ENCODE peak calls at places on chromosome 22, in four cellular contexts. O is MCF 10A, I is tibial nerve, H is pancreas. F is an unnamed sample.

GRCh38 chr22:36318442-36318841 is 65.5 kb downstream of the APOL1 start:
- DNase-seq in O (no peak), I (no peak), H (peak), F (no peak)

GRCh38 chr22:41968601-41969000 is 642 bp upstream of the SEPTIN3 start:
- DNase-seq in O (no peak), I (no peak), H (no peak), F (no peak)

GRCh38 chr22:38191746-38192474 is 9.9 kb upstream of the MAFF start:
- DNase-seq in O (no peak), I (no peak), H (no peak), F (no peak)

GRCh38 chr22:37809672-37810333 is 2.1 kb downstream of the GCAT start:
- DNase-seq in O (no peak), I (no peak), H (peak), F (no peak)

GRCh38 chr22:33210129-33210784 is 152.1 kb upstream of the SYN3 start:
- DNase-seq in O (peak), I (no peak), H (peak), F (peak)

GRCh38 chr22:50695421-50696250 is 23.0 kb downstream of the SHANK3 start:
- DNase-seq in O (peak), I (no peak), H (no peak), F (no peak)

GRCh38 chr22:37419916-37420655 is 7.2 kb downstream of the ELFN2 start:
- DNase-seq in O (peak), I (no peak), H (peak), F (no peak)

GRCh38 chr22:32603651-32604540 is 129.3 kb downstream of the FBXO7 start:
- DNase-seq in O (no peak), I (no peak), H (no peak), F (no peak)

GRCh38 chr22:41969110-41969646 is at the start of gene SEPTIN3:
- DNase-seq in O (no peak), I (no peak), H (no peak), F (no peak)

GRCh38 chr22:36323182-36323854 is 64.4 kb downstream of the MYH9 start:
- DNase-seq in O (no peak), I (peak), H (peak), F (no peak)

DNA sequence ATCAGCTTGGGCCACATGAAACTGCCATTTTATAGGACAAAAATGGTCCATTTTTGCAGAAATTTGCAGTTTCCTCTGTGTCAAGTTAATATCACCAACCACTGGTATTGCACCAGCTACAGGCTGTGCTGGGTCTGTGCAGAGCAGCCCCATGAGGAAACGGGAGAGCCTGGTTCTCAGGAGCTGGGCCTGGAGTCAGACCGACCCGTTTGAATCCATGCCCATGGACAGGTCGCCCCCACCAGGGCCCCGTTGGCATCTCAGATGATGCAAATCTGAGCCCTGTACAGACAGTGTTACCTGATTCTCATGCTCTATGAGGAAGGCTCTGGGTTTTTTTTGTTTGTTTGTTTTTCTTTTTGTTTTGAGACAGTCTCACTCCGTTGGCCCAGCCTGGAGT is 9.8 kb upstream of the SEC14L6 start:
- DNase-seq in O (no peak), I (no peak), H (no peak), F (no peak)
- TF ChIP-seq CTCF in O (no peak), I (no peak), H (no peak), F (no peak)

DNA sequence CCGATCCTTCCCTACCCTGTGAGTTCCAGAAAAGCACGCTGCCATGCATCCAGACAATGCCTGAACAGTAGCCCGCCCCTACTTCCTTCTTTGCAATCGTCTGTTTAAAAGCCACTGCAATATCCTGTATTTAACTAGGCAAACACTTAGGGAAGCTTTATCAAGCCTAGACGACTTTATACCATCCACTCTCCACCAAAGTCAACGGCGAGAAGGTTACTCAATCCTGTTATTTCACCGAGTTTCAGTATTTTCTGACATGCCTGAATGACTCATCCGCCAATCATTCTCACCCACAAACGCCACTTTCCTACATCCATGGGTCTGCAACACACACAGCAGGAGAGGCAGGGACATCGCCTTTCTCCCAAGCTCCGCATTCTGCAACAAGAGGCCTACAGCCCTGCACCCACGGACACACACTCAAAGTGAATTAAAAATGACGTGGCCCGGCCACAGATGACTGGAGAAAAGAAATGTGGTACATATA is 9.3 kb downstream of the CELSR1 start:
- DNase-seq in O (peak), I (no peak), H (no peak), F (no peak)
- TF ChIP-seq CTCF in O (no peak), I (no peak), H (no peak), F (no peak)

DNA sequence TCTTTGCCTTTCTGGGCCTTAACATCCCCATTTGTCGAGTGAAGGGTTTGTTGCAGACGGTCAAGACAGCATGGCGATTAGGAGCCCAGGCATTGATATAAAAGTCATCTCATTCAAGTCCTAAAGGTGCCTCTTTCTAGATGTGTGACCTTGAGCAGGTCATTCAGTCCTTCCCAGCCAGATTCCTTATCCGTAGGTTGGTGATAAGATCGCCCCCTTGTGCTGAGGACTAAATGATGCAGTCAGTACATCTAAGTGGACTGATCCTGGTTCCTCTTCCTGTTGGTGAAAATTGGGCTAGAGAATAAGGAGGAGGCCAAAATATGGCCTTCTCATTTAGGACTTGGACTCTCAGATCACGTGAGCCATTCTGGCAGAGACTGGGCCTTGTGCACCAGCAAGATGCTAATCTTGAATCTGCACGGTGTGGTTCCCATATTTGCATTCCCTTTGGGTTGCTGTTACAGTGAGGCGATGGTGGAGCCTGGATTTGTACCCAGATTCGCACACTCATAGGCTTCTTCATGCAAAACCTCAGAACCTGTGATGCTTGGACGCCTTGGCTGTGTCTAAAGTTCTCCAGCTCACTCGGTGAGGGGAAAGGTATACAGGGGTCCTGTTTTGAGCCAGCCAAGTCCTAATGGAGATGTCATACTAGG is 156.8 kb downstream of the MYO18B start:
- DNase-seq in O (no peak), I (no peak), H (no peak), F (no peak)
- TF ChIP-seq CTCF in O (peak), I (no peak), H (no peak), F (peak)

GRCh38 chr22:44269757-44270555 is 42.8 kb downstream of the SHISAL1 start:
- DNase-seq in O (no peak), I (no peak), H (no peak), F (no peak)
- TF ChIP-seq CTCF in O (no peak), I (no peak), H (no peak), F (no peak)

GRCh38 chr22:19062139-19062789 is 59.9 kb downstream of the DGCR2 start:
- DNase-seq in O (no peak), I (no peak), H (peak), F (no peak)
- TF ChIP-seq CTCF in O (no peak), I (no peak), H (no peak), F (no peak)

GRCh38 chr22:28105396-28105795 is 186.3 kb upstream of the PITPNB start:
- DNase-seq in O (no peak), I (no peak), H (no peak), F (no peak)

GRCh38 chr22:28105988-28106387 is 186.9 kb upstream of the PITPNB start:
- DNase-seq in O (no peak), I (no peak), H (no peak), F (no peak)

GRCh38 chr22:28103596-28103995 is 184.5 kb upstream of the PITPNB start:
- DNase-seq in O (no peak), I (no peak), H (no peak), F (no peak)

GRCh38 chr22:28108851-28109250 is 189.8 kb upstream of the PITPNB start:
- DNase-seq in O (no peak), I (no peak), H (no peak), F (no peak)

DNA sequence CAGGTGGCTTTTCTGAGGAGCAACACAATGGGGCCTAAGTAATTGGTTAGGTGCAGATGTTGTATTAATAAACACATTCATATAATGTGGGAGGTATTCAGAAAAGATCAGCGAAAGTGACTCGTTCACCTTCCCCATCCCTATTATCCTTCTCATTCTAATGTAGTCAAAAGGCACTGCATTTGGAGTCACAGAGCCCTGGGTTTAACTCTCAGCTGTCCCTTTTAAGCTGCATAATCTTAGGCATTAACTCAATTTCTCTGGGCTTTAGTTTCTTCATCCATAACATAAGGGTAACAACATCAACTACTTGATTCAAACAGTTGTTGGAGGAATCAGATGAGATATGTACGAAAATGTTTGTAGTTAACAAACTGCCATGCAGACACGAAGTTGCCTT is 187.5 kb upstream of the PITPNB start:
- DNase-seq in O (no peak), I (no peak), H (no peak), F (no peak)
- TF ChIP-seq CTCF in O (no peak), I (no peak), H (no peak), F (no peak)

GRCh38 chr22:43268261-43268660 is 74.9 kb downstream of the SCUBE1 start:
- DNase-seq in O (no peak), I (no peak), H (no peak), F (no peak)

GRCh38 chr22:43272301-43272700 is 70.9 kb downstream of the SCUBE1 start:
- DNase-seq in O (no peak), I (no peak), H (no peak), F (no peak)

GRCh38 chr22:43269325-43270040 is 73.7 kb downstream of the SCUBE1 start:
- DNase-seq in O (no peak), I (no peak), H (no peak), F (no peak)

GRCh38 chr22:43270949-43271348 is 72.2 kb downstream of the SCUBE1 start:
- DNase-seq in O (no peak), I (no peak), H (no peak), F (no peak)

GRCh38 chr22:43270314-43270908 is 72.8 kb downstream of the SCUBE1 start:
- DNase-seq in O (no peak), I (no peak), H (no peak), F (no peak)
- TF ChIP-seq CTCF in O (peak), I (no peak), H (no peak), F (peak)

DNA sequence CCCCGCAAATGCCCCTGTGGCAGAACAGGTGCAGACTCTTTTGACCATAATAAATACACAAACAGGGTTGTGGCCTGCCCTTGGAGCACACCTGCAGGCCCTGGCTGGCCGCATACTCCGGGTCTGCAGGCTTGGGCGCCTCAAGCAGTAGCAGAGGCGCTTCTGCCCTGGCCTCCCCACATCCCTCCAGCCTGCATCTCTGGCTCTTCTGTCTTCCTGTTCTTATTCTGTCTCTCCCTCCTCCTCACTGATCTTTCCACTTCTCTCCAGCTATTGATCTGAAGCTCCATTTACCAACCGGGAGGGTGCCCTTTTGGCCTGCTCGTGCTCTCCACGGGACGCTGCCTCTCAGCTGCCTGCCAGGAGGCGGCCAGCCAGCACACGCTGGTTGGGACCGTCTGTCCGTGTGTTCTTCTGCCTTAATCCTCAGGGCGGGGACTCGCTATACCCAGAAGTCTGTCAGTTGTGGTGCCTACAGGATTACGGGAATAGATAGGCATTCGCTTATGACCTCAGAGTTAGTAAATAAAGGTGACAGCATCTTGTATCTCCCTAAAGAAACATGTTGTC is 5.2 kb downstream of the UPB1 start:
- DNase-seq in O (no peak), I (no peak), H (no peak), F (peak)
- TF ChIP-seq CTCF in O (no peak), I (no peak), H (no peak), F (no peak)

GRCh38 chr22:21672107-21672629 is 6.4 kb downstream of the PPIL2 start:
- DNase-seq in O (no peak), I (no peak), H (no peak), F (no peak)
- TF ChIP-seq CTCF in O (no peak), I (no peak), H (no peak), F (no peak)

GRCh38 chr22:23512738-23513137 is 67.4 kb downstream of the IGLL1 start:
- DNase-seq in O (no peak), I (no peak), H (no peak), F (no peak)

GRCh38 chr22:23511627-23512347 is 68.3 kb downstream of the IGLL1 start:
- DNase-seq in O (no peak), I (no peak), H (no peak), F (no peak)

GRCh38 chr22:23512348-23512705 is 67.8 kb downstream of the IGLL1 start:
- DNase-seq in O (no peak), I (no peak), H (no peak), F (no peak)

GRCh38 chr22:23514317-23515038 is 65.6 kb downstream of the IGLL1 start:
- DNase-seq in O (no peak), I (no peak), H (no peak), F (no peak)

DNA sequence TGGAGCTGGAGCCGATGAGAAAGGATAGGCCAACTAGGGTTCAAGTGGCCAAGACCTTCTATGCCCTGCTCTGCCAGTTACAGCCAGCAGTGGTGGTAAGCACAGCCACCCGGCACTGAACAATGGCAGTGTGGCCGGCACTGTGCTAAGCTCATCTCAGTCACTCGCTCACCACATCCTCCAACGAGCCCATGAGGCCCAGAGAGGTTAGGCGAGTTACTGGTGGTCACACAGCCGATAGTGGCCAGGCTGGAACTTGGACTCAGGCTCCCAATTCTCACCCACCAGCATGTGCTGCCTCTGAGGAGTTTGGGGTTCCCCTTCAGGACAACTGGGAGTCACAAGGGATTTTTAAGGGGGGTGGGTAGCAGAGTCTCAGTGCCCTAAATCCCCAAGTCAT is 66.4 kb downstream of the IGLL1 start:
- DNase-seq in O (no peak), I (no peak), H (no peak), F (no peak)
- TF ChIP-seq CTCF in O (no peak), I (no peak), H (no peak), F (no peak)